ENCODE peak calls at places on chromosome 19, in four cellular contexts. X is heart left ventricle, G is fibroblast of lung, N is SJCRH30. J is an unnamed sample.

GRCh38 chr19:48575931-48576622 is 24.1 kb downstream of the SULT2B1 start:
- DNase-seq in N (no peak), X (no peak), G (no peak), J (no peak)

GRCh38 chr19:35320285-35320706 is 8.7 kb upstream of the CD22 start:
- DNase-seq in G (no peak), X (no peak), N (no peak), J (no peak)

GRCh38 chr19:49929121-49929610 is at the start of the genes ATF5 and NUP62:
- DNase-seq in N (peak; percentile 96), X (peak; percentile 89), G (peak; percentile 68), J (peak; percentile 72)

GRCh38 chr19:15114153-15114540 is 6.9 kb downstream of the SYDE1 start:
- DNase-seq in G (peak; percentile 67), N (no peak), X (no peak), J (peak; percentile 47)

GRCh38 chr19:8085606-8086464 is 33.3 kb downstream of the CCL25 start:
- DNase-seq in X (no peak), G (no peak), N (peak; percentile 59), J (no peak)

GRCh38 chr19:31656507-31656906 is 307.3 kb upstream of the TSHZ3 start:
- DNase-seq in X (no peak), N (no peak), G (no peak), J (no peak)

GRCh38 chr19:49151339-49152217 is 3.6 kb downstream of the HRC start:
- DNase-seq in N (peak; percentile 48), G (peak; percentile 30), X (peak; percentile 64), J (no peak)

GRCh38 chr19:41172297-41173164 is 20.5 kb upstream of the CYP2S1 start:
- DNase-seq in G (no peak), X (no peak), N (no peak), J (no peak)

GRCh38 chr19:15154002-15154612 is 46.7 kb downstream of the NOTCH3 start:
- DNase-seq in N (peak; percentile 92), G (peak; percentile 40), X (peak; percentile 46), J (peak; percentile 39)

GRCh38 chr19:12974301-12975220 is 5.2 kb downstream of the DAND5 start:
- DNase-seq in G (no peak), X (no peak), N (peak; percentile 69), J (no peak)

GRCh38 chr19:42122691-42123607 is 9.3 kb downstream of the POU2F2 start:
- DNase-seq in X (no peak), N (no peak), G (no peak), J (no peak)

GRCh38 chr19:13150919-13151604 is 851 bp downstream of the IER2 start:
- DNase-seq in X (peak; percentile 48), G (no peak), N (no peak), J (no peak)

GRCh38 chr19:10915511-10916091 is 12.8 kb downstream of the YIPF2 start:
- DNase-seq in N (no peak), X (no peak), G (peak; percentile 81), J (peak; percentile 97)

GRCh38 chr19:50320596-50320995 is 8.6 kb downstream of the KCNC3 start:
- DNase-seq in N (no peak), G (no peak), X (no peak), J (no peak)

GRCh38 chr19:18995804-18996241 is 37.5 kb downstream of the SUGP2 start:
- DNase-seq in X (peak; percentile 83), N (peak; percentile 81), G (peak; percentile 93), J (peak; percentile 86)

GRCh38 chr19:18932216-18932841 is 8.7 kb downstream of the HOMER3 start:
- DNase-seq in X (peak; percentile 77), N (peak; percentile 47), G (peak; percentile 35), J (peak; percentile 25)

GRCh38 chr19:30699871-30700280 is 327.7 kb downstream of the ZNF536 start:
- DNase-seq in X (no peak), G (no peak), N (no peak), J (no peak)

GRCh38 chr19:55777528-55777927 is 8.6 kb downstream of the RFPL4AL1 start:
- DNase-seq in N (peak; percentile 47), G (no peak), X (no peak), J (no peak)

GRCh38 chr19:51640371-51640770 is 6.3 kb downstream of the SIGLEC14 start:
- DNase-seq in N (no peak), G (no peak), X (no peak), J (no peak)

GRCh38 chr19:29741776-29742175 is 26.7 kb upstream of the C19orf12 start:
- DNase-seq in G (no peak), X (no peak), N (no peak), J (no peak)

GRCh38 chr19:41599175-41599966 is 23.4 kb downstream of the CEACAM21 start:
- DNase-seq in X (no peak), G (no peak), N (no peak), J (no peak)

GRCh38 chr19:4664642-4665041 is 5.5 kb downstream of the MYDGF start:
- DNase-seq in X (no peak), N (no peak), G (no peak), J (no peak)

GRCh38 chr19:7257148-7258041 is 36.8 kb downstream of the INSR start:
- DNase-seq in X (peak; percentile 54), N (no peak), G (peak; percentile 85), J (peak; percentile 35)

GRCh38 chr19:33818426-33818825 is 21.8 kb downstream of the KCTD15 start:
- DNase-seq in N (no peak), G (no peak), X (peak; percentile 7), J (no peak)

GRCh38 chr19:57317503-57317902 is 2.8 kb upstream of the ZNF543 start:
- DNase-seq in G (no peak), X (peak; percentile 37), N (no peak), J (no peak)

GRCh38 chr19:28416245-28416644 is 796.7 kb downstream of the UQCRFS1 start:
- DNase-seq in G (no peak), X (no peak), N (no peak), J (no peak)

GRCh38 chr19:10593820-10594637 is 6.9 kb upstream of the AP1M2 start:
- DNase-seq in N (peak; percentile 56), X (no peak), G (no peak), J (peak; percentile 61)

GRCh38 chr19:32022946-32023832 is 322.2 kb upstream of the ZNF507 start:
- DNase-seq in G (no peak), X (no peak), N (no peak), J (no peak)

GRCh38 chr19:16859626-16860025 is 29.2 kb upstream of the F2RL3 start:
- DNase-seq in X (no peak), G (no peak), N (no peak), J (no peak)

J was measured in AG10803.